ENCODE peak calls at places on chromosomes 2 and 18, in nine cellular contexts. E, C, O, D, B, K, T, Q and F are unnamed samples.

GRCh38 chr18:13178976-13179375 is 39.6 kb upstream of the LDLRAD4 start:
- ATAC-seq in B (no peak), C (no peak), O (no peak), Q (no peak), T (no peak), E (no peak), K (no peak), D (no peak), F (no peak)

GRCh38 chr2:85355073-85355410 is 473 bp downstream of the ELMOD3 start:
- ATAC-seq in B (peak; percentile 4), Q (no peak), K (no peak), O (peak; percentile 1), C (no peak), D (no peak), T (no peak), E (peak; percentile 14), F (no peak)

GRCh38 chr2:148209598-148209997 is 188.7 kb downstream of the MBD5 start:
- ATAC-seq in D (no peak), O (no peak), Q (peak; percentile 82), E (peak; percentile 82), C (no peak), B (peak; percentile 98), K (no peak), T (peak; percentile 21), F (no peak)

GRCh38 chr2:196290149-196290548 is 118.8 kb upstream of the STK17B start:
- ATAC-seq in D (no peak), K (no peak), E (no peak), C (no peak), T (no peak), O (no peak), Q (no peak), B (no peak), F (no peak)

GRCh38 chr18:45954070-45954712 is 12.9 kb downstream of the EPG5 start:
- ATAC-seq in E (no peak), D (no peak), T (peak; percentile 70), C (no peak), O (no peak), Q (peak; percentile 49), K (peak; percentile 78), B (no peak), F (no peak)

GRCh38 chr2:236730393-236730792 is 160.8 kb downstream of the ACKR3 start:
- ATAC-seq in T (no peak), C (peak; percentile 81), O (no peak), E (no peak), K (peak; percentile 42), B (no peak), D (peak; percentile 70), Q (no peak), F (no peak)

GRCh38 chr2:32688511-32688910 is 60.7 kb downstream of the TTC27 start:
- ATAC-seq in O (no peak), C (no peak), Q (no peak), T (peak; percentile 64), D (no peak), B (no peak), E (no peak), K (no peak), F (no peak)

GRCh38 chr18:32730620-32731021 is 42.2 kb downstream of the KLHL14 start:
- ATAC-seq in C (peak; percentile 62), O (no peak), T (no peak), D (no peak), K (peak; percentile 42), B (no peak), E (no peak), Q (no peak), F (no peak)

GRCh38 chr18:31398191-31398590 is 21.6 kb downstream of the DSG4 start:
- ATAC-seq in O (no peak), T (no peak), C (no peak), E (no peak), Q (no peak), B (no peak), K (no peak), D (no peak), F (no peak)

GRCh38 chr2:16317211-16317830 is 348.3 kb downstream of the CYRIA start:
- ATAC-seq in B (no peak), E (peak; percentile 47), C (peak; percentile 64), O (no peak), D (no peak), Q (no peak), K (no peak), T (no peak), F (no peak)

GRCh38 chr2:120612471-120612870 is 123.2 kb upstream of the GLI2 start:
- ATAC-seq in C (no peak), E (no peak), D (no peak), Q (no peak), K (no peak), B (no peak), T (no peak), O (no peak), F (no peak)

GRCh38 chr2:105756435-105756834 is 11.7 kb downstream of the NCK2 start:
- ATAC-seq in D (no peak), K (no peak), C (no peak), Q (no peak), B (no peak), E (no peak), O (no peak), T (no peak), F (no peak)

GRCh38 chr2:176471949-176472348 is 202.7 kb downstream of the MTX2 start:
- ATAC-seq in D (no peak), O (no peak), T (no peak), C (no peak), E (no peak), B (no peak), K (no peak), Q (no peak), F (no peak)

GRCh38 chr2:69453475-69454129 is 16.4 kb upstream of the NFU1 start:
- ATAC-seq in K (no peak), T (no peak), Q (no peak), D (no peak), C (no peak), E (peak; percentile 25), B (peak; percentile 43), O (no peak), F (no peak)

GRCh38 chr2:136909777-136910176 is 144.4 kb downstream of the THSD7B start:
- ATAC-seq in D (no peak), Q (no peak), K (no peak), C (no peak), T (no peak), B (no peak), E (no peak), O (no peak), F (no peak)

GRCh38 chr2:152407204-152407721 is 72.3 kb downstream of the FMNL2 start:
- ATAC-seq in D (peak; percentile 74), B (peak; percentile 79), T (peak; percentile 85), E (no peak), C (peak; percentile 45), O (peak; percentile 83), K (no peak), Q (peak; percentile 73), F (no peak)

GRCh38 chr2:74199871-74200305 is 1.5 kb downstream of the MTHFD2 start:
- ATAC-seq in E (no peak), Q (no peak), K (no peak), B (peak; percentile 1), T (no peak), D (no peak), C (no peak), O (no peak), F (no peak)

GRCh38 chr2:74197983-74198460 is 393 bp upstream of the MTHFD2 start:
- ATAC-seq in B (no peak), C (no peak), T (no peak), E (no peak), O (no peak), K (no peak), Q (peak; percentile 1), D (no peak), F (no peak)

GRCh38 chr2:74199275-74199701 is 873 bp downstream of the MTHFD2 start:
- ATAC-seq in C (no peak), O (peak; percentile 7), T (peak; percentile 0), Q (no peak), D (no peak), K (no peak), E (no peak), B (no peak), F (peak; percentile 20)

GRCh38 chr2:74197049-74197448 is 1.4 kb upstream of the MTHFD2 start:
- ATAC-seq in C (no peak), B (no peak), K (no peak), O (no peak), D (no peak), T (no peak), E (no peak), Q (no peak), F (no peak)

GRCh38 chr2:74198461-74199274 is at the start of gene MTHFD2:
- ATAC-seq in D (peak; percentile 96), C (peak; percentile 95), Q (peak; percentile 93), K (peak; percentile 69), T (peak; percentile 90), B (peak; percentile 91), E (peak; percentile 94), O (peak; percentile 98), F (peak; percentile 95)
- TF ChIP-seq POLR2A in D (peak; percentile 79), C (peak; percentile 48), Q (peak; percentile 99), K (peak; percentile 68), T (peak; percentile 99), B (peak; percentile 99), E (peak; percentile 99), O (peak; percentile 60), F (peak; percentile 63)

DNA sequence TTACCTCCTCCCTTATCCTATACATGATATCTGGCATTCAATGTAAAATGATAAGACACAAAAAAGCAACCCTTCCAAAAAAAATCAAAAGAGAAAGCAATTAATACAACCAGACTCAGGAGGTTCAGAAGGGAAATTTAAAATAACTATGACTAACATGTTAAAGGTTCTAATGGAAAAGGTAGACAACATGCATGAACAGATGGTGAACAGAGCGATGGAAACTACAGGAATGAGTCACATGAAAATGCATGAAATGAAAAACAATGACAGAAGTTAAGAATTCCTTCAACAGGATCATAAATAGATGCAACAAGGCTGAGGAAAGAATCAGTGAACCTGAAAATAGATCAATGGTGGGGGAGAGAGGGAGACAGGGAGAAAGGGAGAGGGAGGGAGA is 26.1 kb upstream of the ERCC3 start:
- ATAC-seq in B (no peak), C (no peak), O (no peak), K (no peak), T (no peak), E (no peak), Q (no peak), D (no peak), F (no peak)
- H3K36me3 ChIP-seq in B (peaks cover 38% of the 10 kb centered on the region), C (peaks cover 36% of the 10 kb centered on the region), O (peaks cover 37% of the 10 kb centered on the region), K (no peaks in the 10 kb centered on the region), T (peaks cover 23% of the 10 kb centered on the region), E (peaks cover 22% of the 10 kb centered on the region), Q (peaks cover 6% of the 10 kb centered on the region), D (peaks cover 30% of the 10 kb centered on the region), F (peaks cover 7% of the 10 kb centered on the region)

GRCh38 chr18:23719634-23720201 is 30.5 kb downstream of the LAMA3 start:
- ATAC-seq in O (peak; percentile 93), Q (peak; percentile 94), B (peak; percentile 89), T (peak; percentile 78), D (peak; percentile 92), E (no peak), K (peak; percentile 42), C (no peak), F (peak; percentile 48)
- TF ChIP-seq POLR2A in O (no peak), Q (no peak), B (no peak), T (no peak), D (no peak), E (no peak), K (no peak), C (no peak), F (no peak)

GRCh38 chr2:208295834-208296233 is 29.8 kb downstream of the PIKFYVE start:
- ATAC-seq in B (peak; percentile 87), Q (no peak), K (no peak), T (no peak), D (no peak), C (no peak), E (no peak), O (no peak), F (no peak)

GRCh38 chr2:208296610-208297009 is 30.6 kb downstream of the PIKFYVE start:
- ATAC-seq in B (no peak), D (no peak), Q (no peak), T (no peak), C (no peak), K (no peak), E (no peak), O (no peak), F (no peak)

GRCh38 chr2:208294482-208295024 is 28.5 kb downstream of the PIKFYVE start:
- ATAC-seq in D (no peak), C (no peak), E (no peak), Q (no peak), T (no peak), O (no peak), B (peak; percentile 45), K (no peak), F (no peak)
- H3K36me3 ChIP-seq in D (peaks cover 3% of the 10 kb centered on the region), C (peaks cover 9% of the 10 kb centered on the region), E (peaks cover 9% of the 10 kb centered on the region), Q (no peaks in the 10 kb centered on the region), T (peaks cover 16% of the 10 kb centered on the region), O (peaks cover 11% of the 10 kb centered on the region), B (peaks cover 60% of the 10 kb centered on the region), K (no peaks in the 10 kb centered on the region), F (peaks cover 3% of the 10 kb centered on the region)